ENCODE peak calls at places on chromosomes 3 and 15, in eight cellular contexts. X, I, P, U, R, Q, Y and N are unnamed samples.

GRCh38 chr3:126926684-126927404 is 56.1 kb upstream of the PLXNA1 start:
- DNase-seq in Q (peak; percentile 86), U (peak; percentile 49), I (peak; percentile 92), R (peak; percentile 72), P (peak; percentile 71), X (peak; percentile 92), Y (peak; percentile 50), N (peak; percentile 86)

GRCh38 chr3:155658006-155658405 is 86.9 kb downstream of the PLCH1 start:
- DNase-seq in X (no peak), R (no peak), P (no peak), Q (no peak), U (no peak), Y (no peak), I (no peak), N (no peak)

GRCh38 chr3:9422712-9423424 is 25.5 kb downstream of the SETD5 start:
- DNase-seq in U (peak; percentile 53), X (peak; percentile 98), P (no peak), Y (peak; percentile 90), I (peak; percentile 99), R (peak; percentile 91), Q (peak; percentile 95), N (peak; percentile 99)

GRCh38 chr3:82629937-82630336 is 868.5 kb upstream of the GBE1 start:
- DNase-seq in Y (no peak), U (no peak), R (no peak), P (no peak), X (no peak), Q (no peak), I (no peak), N (no peak)

GRCh38 chr3:124786491-124787241 is 56.4 kb downstream of the UMPS start:
- DNase-seq in I (peak; percentile 58), U (no peak), R (no peak), Q (no peak), P (peak; percentile 2), Y (no peak), X (peak; percentile 43), N (peak; percentile 69)

GRCh38 chr3:158794936-158795518 is 6.8 kb upstream of the MFSD1 start:
- DNase-seq in U (peak; percentile 47), R (no peak), X (peak; percentile 63), Q (peak; percentile 39), Y (no peak), I (peak; percentile 77), P (no peak), N (peak; percentile 86)

GRCh38 chr3:124559650-124560405 is 170.4 kb upstream of the UMPS start:
- DNase-seq in Y (peak; percentile 83), Q (peak; percentile 60), P (no peak), R (peak; percentile 40), I (peak; percentile 90), X (peak; percentile 90), U (peak; percentile 65), N (peak; percentile 92)

GRCh38 chr15:95919460-95919859 is 411.0 kb upstream of the NR2F2 start:
- DNase-seq in I (peak; percentile 13), R (no peak), X (no peak), P (no peak), Q (no peak), U (no peak), Y (no peak), N (no peak)

GRCh38 chr15:96234109-96234892 is 96.2 kb upstream of the NR2F2 start:
- DNase-seq in X (peak; percentile 47), U (no peak), P (no peak), R (peak; percentile 4), Y (peak; percentile 68), I (peak; percentile 12), Q (peak; percentile 90), N (peak; percentile 56)

GRCh38 chr3:134029734-134030381 is at the start of gene SLCO2A1:
- DNase-seq in X (peak; percentile 43), I (peak; percentile 28), Q (no peak), R (no peak), Y (peak; percentile 46), U (no peak), P (no peak), N (no peak)

GRCh38 chr15:85475711-85476110 is 95.3 kb downstream of the AKAP13 start:
- DNase-seq in I (no peak), P (no peak), U (no peak), Y (no peak), Q (no peak), X (no peak), R (no peak), N (no peak)

GRCh38 chr15:31552482-31553099 is 226.0 kb downstream of the KLF13 start:
- DNase-seq in Y (no peak), R (no peak), I (peak; percentile 3), Q (no peak), X (peak; percentile 7), U (no peak), P (no peak), N (no peak)

GRCh38 chr3:140170612-140171011 is 235.6 kb downstream of the CLSTN2 start:
- DNase-seq in U (no peak), R (no peak), Y (no peak), P (no peak), I (no peak), X (no peak), Q (no peak), N (no peak)

GRCh38 chr15:65286069-65286703 is 497 bp downstream of the PARP16 start:
- DNase-seq in P (no peak), U (no peak), X (peak; percentile 23), Q (no peak), I (peak; percentile 29), Y (peak; percentile 56), R (no peak), N (no peak)

GRCh38 chr3:557972-558371 is 361.4 kb downstream of the CHL1 start:
- DNase-seq in U (no peak), P (no peak), R (no peak), Q (no peak), Y (no peak), X (no peak), I (no peak), N (no peak)

GRCh38 chr3:63351159-63352007 is 73.3 kb downstream of the SYNPR start:
- DNase-seq in R (peak; percentile 45), U (peak; percentile 33), P (no peak), Q (peak; percentile 45), I (peak; percentile 85), Y (no peak), X (peak; percentile 79), N (peak; percentile 83)

GRCh38 chr3:41600616-41601015 is 361.3 kb downstream of the ULK4 start:
- DNase-seq in Q (no peak), P (no peak), Y (no peak), I (peak; percentile 11), X (peak; percentile 43), R (no peak), U (no peak), N (peak; percentile 59)

GRCh38 chr3:41598804-41599481 is 363.0 kb downstream of the ULK4 start:
- DNase-seq in Y (no peak), R (no peak), I (peak; percentile 30), U (no peak), X (peak; percentile 59), P (no peak), Q (no peak), N (peak; percentile 67)

GRCh38 chr3:41598329-41598728 is 363.6 kb downstream of the ULK4 start:
- DNase-seq in I (no peak), Q (no peak), Y (no peak), U (no peak), X (no peak), R (no peak), P (no peak), N (no peak)

GRCh38 chr3:41602121-41602520 is 359.8 kb downstream of the ULK4 start:
- DNase-seq in U (no peak), Q (no peak), I (no peak), Y (no peak), P (no peak), X (no peak), R (no peak), N (no peak)

GRCh38 chr3:41601404-41601987 is 360.4 kb downstream of the ULK4 start:
- DNase-seq in I (no peak), R (no peak), Q (no peak), Y (no peak), P (no peak), X (peak; percentile 22), U (no peak), N (no peak)
- TF ChIP-seq CTCF in I (no peak), R (no peak), Q (no peak), Y (no peak), P (no peak), X (no peak), U (no peak), N (no peak)

GRCh38 chr15:41494190-41494921 is 682 bp downstream of the ITPKA start:
- DNase-seq in P (peak; percentile 84), R (no peak), I (no peak), Y (peak; percentile 44), U (peak; percentile 82), Q (no peak), X (no peak), N (no peak)

GRCh38 chr15:41493205-41493901 is at the start of gene ITPKA:
- DNase-seq in X (peak; percentile 74), Y (peak; percentile 92), Q (peak; percentile 86), P (peak; percentile 90), I (peak; percentile 57), U (peak; percentile 88), R (no peak), N (peak; percentile 49)

GRCh38 chr15:41491889-41492288 is 1.8 kb upstream of the ITPKA start:
- DNase-seq in I (no peak), R (no peak), Y (no peak), Q (no peak), P (no peak), U (no peak), X (no peak), N (no peak)

GRCh38 chr15:41493902-41494189 is 172 bp downstream of the ITPKA start:
- DNase-seq in X (no peak), Y (no peak), U (no peak), Q (no peak), R (no peak), P (no peak), I (no peak), N (no peak)

DNA sequence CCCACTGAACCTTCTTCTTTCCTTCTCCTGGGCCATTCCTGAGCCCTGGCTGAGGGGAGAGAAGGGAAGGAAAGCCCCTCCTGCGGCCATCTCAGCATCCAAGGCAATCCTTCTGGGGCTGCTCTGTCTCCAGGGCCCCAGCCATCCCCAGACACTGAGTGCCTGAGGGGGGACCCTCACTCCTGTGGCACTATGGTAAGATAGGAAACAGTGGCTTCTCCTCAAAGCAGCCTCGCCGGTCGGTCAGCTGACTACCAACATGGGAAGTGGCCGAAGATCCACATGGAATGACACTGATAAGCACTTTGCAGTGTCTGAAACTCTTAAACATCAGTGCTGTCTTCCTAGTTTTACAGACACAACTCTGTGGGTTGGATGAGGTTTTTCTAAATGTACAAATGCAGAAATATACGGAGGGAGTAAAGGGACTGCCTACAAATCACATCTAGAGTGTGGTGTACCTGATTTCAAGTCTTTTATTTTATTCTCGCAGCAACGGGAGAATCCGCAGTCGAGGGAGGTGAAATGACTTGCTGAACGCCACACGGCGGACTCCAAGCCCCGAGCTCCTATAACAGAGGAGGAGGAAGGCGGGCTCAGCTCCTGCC is 973 bp upstream of the ITPKA start:
- DNase-seq in U (peak; percentile 50), Q (no peak), X (no peak), Y (no peak), I (no peak), R (no peak), P (no peak), N (peak; percentile 38)
- H3K4me3 ChIP-seq in U (peak overlapping the region; percentile 60), Q (peak overlapping the region; percentile 64), X (peak overlapping the region; percentile 47), Y (peak overlapping the region; percentile 47), I (peak overlapping the region; percentile 53), R (peak overlapping the region; percentile 30), P (peak overlapping the region; percentile 60), N (peak overlapping the region; percentile 61)

GRCh38 chr3:188037116-188037718 is 116.7 kb upstream of the LPP start:
- DNase-seq in Y (peak; percentile 45), R (no peak), X (peak; percentile 71), Q (no peak), I (peak; percentile 65), P (no peak), U (no peak), N (peak; percentile 70)
- TF ChIP-seq CTCF in Y (peak; percentile 41), R (peak; percentile 63), X (peak; percentile 56), Q (peak; percentile 52), I (peak; percentile 42), P (no peak), U (peak; percentile 14), N (peak; percentile 70)

GRCh38 chr3:112130638-112130993 is 2.4 kb downstream of the GCSAM start:
- DNase-seq in I (no peak), X (no peak), Q (no peak), P (no peak), R (no peak), U (no peak), Y (no peak), N (no peak)
- H3K4me3 ChIP-seq in I (no peak overlapping the region), X (no peak overlapping the region), Q (no peak overlapping the region), P (no peak overlapping the region), R (no peak overlapping the region), U (no peak overlapping the region), Y (no peak overlapping the region), N (no peak overlapping the region)